ENCODE peak calls at places on chromosomes 5 and 9, in nine cellular contexts. K, D, J, R, C, Q, F, V and U are unnamed samples.

GRCh38 chr9:120886490-120886967 is 9.5 kb upstream of the PHF19 start:
- DNase-seq in K (no peak), D (no peak), J (peak), R (no peak), C (no peak), Q (no peak), F (no peak), V (no peak), U (no peak)

GRCh38 chr5:168168978-168169696 is 122.3 kb upstream of the WWC1 start:
- DNase-seq in K (no peak), D (no peak), J (no peak), R (no peak), C (no peak), Q (no peak), F (no peak), V (no peak), U (no peak)

GRCh38 chr5:72584466-72584865 is 77.3 kb upstream of the ZNF366 start:
- DNase-seq in K (no peak), D (no peak), J (no peak), R (no peak), C (no peak), Q (no peak), F (no peak), V (no peak), U (no peak)

GRCh38 chr9:137955586-137955985 is 78.0 kb downstream of the CACNA1B start:
- DNase-seq in K (no peak), D (no peak), J (no peak), R (no peak), C (no peak), Q (no peak), F (no peak), V (no peak), U (no peak)

GRCh38 chr9:94791431-94791830 is 64.9 kb downstream of the AOPEP start:
- DNase-seq in K (no peak), D (no peak), J (no peak), R (no peak), C (no peak), Q (no peak), F (no peak), V (no peak), U (no peak)

GRCh38 chr5:169350016-169350415 is 49.1 kb upstream of the SLIT3 start:
- DNase-seq in K (no peak), D (no peak), J (peak), R (no peak), C (no peak), Q (peak), F (no peak), V (no peak), U (no peak)

GRCh38 chr5:16994576-16994975 is 58.5 kb upstream of the MYO10 start:
- DNase-seq in K (no peak), D (no peak), J (no peak), R (no peak), C (no peak), Q (peak), F (no peak), V (no peak), U (no peak)

GRCh38 chr5:74035521-74035937 is 409.5 kb downstream of the ARHGEF28 start:
- DNase-seq in K (no peak), D (peak), J (peak), R (no peak), C (peak), Q (peak), F (no peak), V (peak), U (no peak)

GRCh38 chr5:56123531-56124243 is 109.4 kb downstream of the ANKRD55 start:
- DNase-seq in K (no peak), D (peak), J (peak), R (no peak), C (peak), Q (peak), F (peak), V (no peak), U (peak)

GRCh38 chr5:10563132-10563939 is 534 bp upstream of the ANKRD33B start:
- DNase-seq in K (no peak), D (no peak), J (peak), R (no peak), C (no peak), Q (no peak), F (peak), V (peak), U (peak)

GRCh38 chr5:144187699-144188294 is 17.1 kb downstream of the KCTD16 start:
- DNase-seq in K (peak), D (peak), J (peak), R (peak), C (peak), Q (peak), F (peak), V (peak), U (peak)

GRCh38 chr9:84331119-84331791 is 9.3 kb downstream of the SLC28A3 start:
- DNase-seq in K (no peak), D (no peak), J (peak), R (no peak), C (no peak), Q (no peak), F (no peak), V (no peak), U (no peak)

GRCh38 chr9:132631280-132631679 is 38.5 kb downstream of the DDX31 start:
- DNase-seq in K (no peak), D (no peak), J (peak), R (no peak), C (no peak), Q (no peak), F (no peak), V (no peak), U (no peak)